ENCODE peak calls at places on chromosomes 2 and 18, in five cellular contexts. One of them, this sample, is unnamed.

GRCh38 chr2:73718421-73718820 is 18.7 kb downstream of the TPRKB start:
- DNase-seq in foreskin fibroblast: no peak
- DNase-seq in stimulated activated CD4-positive, alpha-beta T cell treated with anti-CD3 and anti-CD28 coated beads, TNF-alpha, amount 100 ng/mL, for 1 hour: no peak
- DNase-seq in choroid plexus epithelial cell: no peak
- DNase-seq in ELF-1: no peak
- DNase-seq in this sample: no peak

GRCh38 chr18:8667846-8668245 is 37.5 kb upstream of the MTCL1 start:
- DNase-seq in foreskin fibroblast: peak; percentile 24
- DNase-seq in stimulated activated CD4-positive, alpha-beta T cell treated with anti-CD3 and anti-CD28 coated beads, TNF-alpha, amount 100 ng/mL, for 1 hour: no peak
- DNase-seq in ELF-1: no peak
- DNase-seq in choroid plexus epithelial cell: peak; percentile 65
- DNase-seq in this sample: no peak

GRCh38 chr18:59270689-59271257 is 2.5 kb downstream of the RAX start:
- DNase-seq in ELF-1: no peak
- DNase-seq in foreskin fibroblast: no peak
- DNase-seq in choroid plexus epithelial cell: no peak
- DNase-seq in stimulated activated CD4-positive, alpha-beta T cell treated with anti-CD3 and anti-CD28 coated beads, TNF-alpha, amount 100 ng/mL, for 1 hour: no peak
- DNase-seq in this sample: no peak

GRCh38 chr18:74252032-74252380 is 39.8 kb downstream of the CYB5A start:
- DNase-seq in ELF-1: no peak
- DNase-seq in stimulated activated CD4-positive, alpha-beta T cell treated with anti-CD3 and anti-CD28 coated beads, TNF-alpha, amount 100 ng/mL, for 1 hour: no peak
- DNase-seq in foreskin fibroblast: peak; percentile 58
- DNase-seq in choroid plexus epithelial cell: peak; percentile 71
- DNase-seq in this sample: no peak

GRCh38 chr18:27921904-27922541 is 254.9 kb downstream of the CDH2 start:
- DNase-seq in foreskin fibroblast: peak; percentile 18
- DNase-seq in ELF-1: peak; percentile 59
- DNase-seq in stimulated activated CD4-positive, alpha-beta T cell treated with anti-CD3 and anti-CD28 coated beads, TNF-alpha, amount 100 ng/mL, for 1 hour: no peak
- DNase-seq in choroid plexus epithelial cell: peak; percentile 85
- DNase-seq in this sample: peak; percentile 59

GRCh38 chr2:20397811-20398447 is 47.3 kb upstream of the PUM2 start:
- DNase-seq in foreskin fibroblast: no peak
- DNase-seq in choroid plexus epithelial cell: no peak
- DNase-seq in ELF-1: no peak
- DNase-seq in stimulated activated CD4-positive, alpha-beta T cell treated with anti-CD3 and anti-CD28 coated beads, TNF-alpha, amount 100 ng/mL, for 1 hour: no peak
- DNase-seq in this sample: no peak

GRCh38 chr2:190655113-190655512 is 6.2 kb downstream of the NAB1 start:
- DNase-seq in foreskin fibroblast: no peak
- DNase-seq in stimulated activated CD4-positive, alpha-beta T cell treated with anti-CD3 and anti-CD28 coated beads, TNF-alpha, amount 100 ng/mL, for 1 hour: no peak
- DNase-seq in ELF-1: no peak
- DNase-seq in choroid plexus epithelial cell: no peak
- DNase-seq in this sample: no peak

GRCh38 chr2:240434728-240435456 is 571 bp upstream of the GPC1 start:
- DNase-seq in stimulated activated CD4-positive, alpha-beta T cell treated with anti-CD3 and anti-CD28 coated beads, TNF-alpha, amount 100 ng/mL, for 1 hour: peak; percentile 76
- DNase-seq in ELF-1: peak; percentile 64
- DNase-seq in foreskin fibroblast: peak; percentile 93
- DNase-seq in choroid plexus epithelial cell: peak; percentile 89
- DNase-seq in this sample: peak; percentile 94

GRCh38 chr2:65367517-65367916 is 64.9 kb downstream of the SPRED2 start:
- DNase-seq in stimulated activated CD4-positive, alpha-beta T cell treated with anti-CD3 and anti-CD28 coated beads, TNF-alpha, amount 100 ng/mL, for 1 hour: no peak
- DNase-seq in foreskin fibroblast: peak; percentile 99
- DNase-seq in choroid plexus epithelial cell: peak; percentile 98
- DNase-seq in ELF-1: peak; percentile 56
- DNase-seq in this sample: no peak

GRCh38 chr2:235521844-235522243 is 28.0 kb downstream of the AGAP1 start:
- DNase-seq in ELF-1: no peak
- DNase-seq in choroid plexus epithelial cell: peak; percentile 16
- DNase-seq in foreskin fibroblast: peak; percentile 24
- DNase-seq in stimulated activated CD4-positive, alpha-beta T cell treated with anti-CD3 and anti-CD28 coated beads, TNF-alpha, amount 100 ng/mL, for 1 hour: no peak
- DNase-seq in this sample: no peak

GRCh38 chr2:219629976-219630695 is 2.7 kb downstream of the SLC4A3 start:
- DNase-seq in stimulated activated CD4-positive, alpha-beta T cell treated with anti-CD3 and anti-CD28 coated beads, TNF-alpha, amount 100 ng/mL, for 1 hour: no peak
- DNase-seq in ELF-1: no peak
- DNase-seq in foreskin fibroblast: no peak
- DNase-seq in choroid plexus epithelial cell: no peak
- DNase-seq in this sample: no peak

GRCh38 chr2:138985881-138986280 is 205.7 kb upstream of the NXPH2 start:
- DNase-seq in stimulated activated CD4-positive, alpha-beta T cell treated with anti-CD3 and anti-CD28 coated beads, TNF-alpha, amount 100 ng/mL, for 1 hour: no peak
- DNase-seq in ELF-1: no peak
- DNase-seq in foreskin fibroblast: no peak
- DNase-seq in choroid plexus epithelial cell: no peak
- DNase-seq in this sample: no peak

GRCh38 chr2:31693882-31694281 is 113.1 kb upstream of the SRD5A2 start:
- DNase-seq in foreskin fibroblast: no peak
- DNase-seq in stimulated activated CD4-positive, alpha-beta T cell treated with anti-CD3 and anti-CD28 coated beads, TNF-alpha, amount 100 ng/mL, for 1 hour: no peak
- DNase-seq in ELF-1: no peak
- DNase-seq in choroid plexus epithelial cell: peak; percentile 17
- DNase-seq in this sample: no peak

GRCh38 chr2:3290655-3291054 is 87.0 kb downstream of the EIPR1 start:
- DNase-seq in stimulated activated CD4-positive, alpha-beta T cell treated with anti-CD3 and anti-CD28 coated beads, TNF-alpha, amount 100 ng/mL, for 1 hour: no peak
- DNase-seq in choroid plexus epithelial cell: no peak
- DNase-seq in foreskin fibroblast: no peak
- DNase-seq in ELF-1: no peak
- DNase-seq in this sample: no peak

GRCh38 chr2:136117909-136118818 is at the start of gene CXCR4:
- DNase-seq in ELF-1: peak; percentile 90
- DNase-seq in choroid plexus epithelial cell: peak; percentile 19
- DNase-seq in foreskin fibroblast: no peak
- DNase-seq in stimulated activated CD4-positive, alpha-beta T cell treated with anti-CD3 and anti-CD28 coated beads, TNF-alpha, amount 100 ng/mL, for 1 hour: peak; percentile 94
- DNase-seq in this sample: peak; percentile 95

GRCh38 chr2:223997938-223998337 is 40.7 kb downstream of the MRPL44 start:
- DNase-seq in foreskin fibroblast: peak; percentile 14
- DNase-seq in choroid plexus epithelial cell: peak; percentile 15
- DNase-seq in stimulated activated CD4-positive, alpha-beta T cell treated with anti-CD3 and anti-CD28 coated beads, TNF-alpha, amount 100 ng/mL, for 1 hour: no peak
- DNase-seq in ELF-1: no peak
- DNase-seq in this sample: no peak

GRCh38 chr2:148493822-148494563 is 150.6 kb upstream of the EPC2 start:
- DNase-seq in ELF-1: no peak
- DNase-seq in foreskin fibroblast: no peak
- DNase-seq in choroid plexus epithelial cell: no peak
- DNase-seq in stimulated activated CD4-positive, alpha-beta T cell treated with anti-CD3 and anti-CD28 coated beads, TNF-alpha, amount 100 ng/mL, for 1 hour: no peak
- DNase-seq in this sample: no peak

GRCh38 chr2:119753041-119753929 is 6.4 kb upstream of the PTPN4 start:
- DNase-seq in choroid plexus epithelial cell: peak; percentile 71
- DNase-seq in foreskin fibroblast: peak; percentile 43
- DNase-seq in stimulated activated CD4-positive, alpha-beta T cell treated with anti-CD3 and anti-CD28 coated beads, TNF-alpha, amount 100 ng/mL, for 1 hour: no peak
- DNase-seq in ELF-1: peak; percentile 28
- DNase-seq in this sample: peak; percentile 62

GRCh38 chr2:85777441-85777861 is 23.7 kb downstream of the ATOH8 start:
- DNase-seq in choroid plexus epithelial cell: no peak
- DNase-seq in foreskin fibroblast: no peak
- DNase-seq in ELF-1: no peak
- DNase-seq in stimulated activated CD4-positive, alpha-beta T cell treated with anti-CD3 and anti-CD28 coated beads, TNF-alpha, amount 100 ng/mL, for 1 hour: no peak
- DNase-seq in this sample: no peak

GRCh38 chr2:55225481-55226020 is 6.5 kb downstream of the CLHC1 start:
- DNase-seq in ELF-1: peak; percentile 62
- DNase-seq in stimulated activated CD4-positive, alpha-beta T cell treated with anti-CD3 and anti-CD28 coated beads, TNF-alpha, amount 100 ng/mL, for 1 hour: no peak
- DNase-seq in foreskin fibroblast: no peak
- DNase-seq in choroid plexus epithelial cell: peak; percentile 11
- DNase-seq in this sample: peak; percentile 59

GRCh38 chr2:205175831-205176230 is 506.5 kb upstream of the NRP2 start:
- DNase-seq in choroid plexus epithelial cell: no peak
- DNase-seq in ELF-1: no peak
- DNase-seq in stimulated activated CD4-positive, alpha-beta T cell treated with anti-CD3 and anti-CD28 coated beads, TNF-alpha, amount 100 ng/mL, for 1 hour: no peak
- DNase-seq in foreskin fibroblast: no peak
- DNase-seq in this sample: no peak

GRCh38 chr2:215527738-215528137 is 91.9 kb upstream of the FN1 start:
- DNase-seq in choroid plexus epithelial cell: peak; percentile 56
- DNase-seq in stimulated activated CD4-positive, alpha-beta T cell treated with anti-CD3 and anti-CD28 coated beads, TNF-alpha, amount 100 ng/mL, for 1 hour: no peak
- DNase-seq in foreskin fibroblast: peak; percentile 56
- DNase-seq in ELF-1: no peak
- DNase-seq in this sample: no peak

GRCh38 chr2:42618972-42619371 is 50.5 kb downstream of the MTA3 start:
- DNase-seq in stimulated activated CD4-positive, alpha-beta T cell treated with anti-CD3 and anti-CD28 coated beads, TNF-alpha, amount 100 ng/mL, for 1 hour: no peak
- DNase-seq in ELF-1: no peak
- DNase-seq in choroid plexus epithelial cell: peak; percentile 65
- DNase-seq in foreskin fibroblast: peak; percentile 37
- DNase-seq in this sample: no peak

This sample was measured in endodermal cell.